ENCODE peak calls at places on chromosome 7, in four cellular contexts. K, P, L and Q are unnamed samples. For H3K27me3, the result is how much of the 10 kb centered on the place peaks cover.

GRCh38 chr7:1025747-1026581 is 18.4 kb upstream of the GPR146 start:
- DNase-seq in K (no peak), P (no peak), L (peak), Q (no peak)

GRCh38 chr7:8387551-8388256 is 45.7 kb upstream of the NXPH1 start:
- DNase-seq in K (no peak), P (no peak), L (no peak), Q (no peak)

GRCh38 chr7:37062019-37062418 is 337.7 kb upstream of the AOAH start:
- DNase-seq in K (no peak), P (no peak), L (no peak), Q (no peak)

GRCh38 chr7:120827719-120828118 is 30.2 kb downstream of the TSPAN12 start:
- DNase-seq in K (no peak), P (no peak), L (no peak), Q (no peak)

GRCh38 chr7:82805527-82805960 is 357.1 kb downstream of the PCLO start:
- DNase-seq in K (peak), P (peak), L (no peak), Q (peak)

GRCh38 chr7:122384528-122384927 is 80.0 kb upstream of the FEZF1 start:
- DNase-seq in K (no peak), P (no peak), L (no peak), Q (no peak)

GRCh38 chr7:37738338-37738737 is 54.8 kb downstream of the GPR141 start:
- DNase-seq in K (no peak), P (no peak), L (no peak), Q (no peak)

GRCh38 chr7:79548616-79549206 is 95.2 kb upstream of the MAGI2 start:
- DNase-seq in K (no peak), P (no peak), L (no peak), Q (no peak)

GRCh38 chr7:11613292-11613930 is 218.6 kb downstream of the THSD7A start:
- DNase-seq in K (no peak), P (no peak), L (no peak), Q (no peak)

GRCh38 chr7:102096706-102097427 is 189.8 kb upstream of the SH2B2 start:
- DNase-seq in K (no peak), P (no peak), L (no peak), Q (no peak)

GRCh38 chr7:40720401-40720800 is 585.6 kb downstream of the SUGCT start:
- DNase-seq in K (no peak), P (no peak), L (no peak), Q (no peak)

GRCh38 chr7:1542841-1543747 is 12.6 kb downstream of the MAFK start:
- DNase-seq in K (no peak), P (no peak), L (no peak), Q (no peak)

GRCh38 chr7:116782177-116782711 is 80.1 kb upstream of the CAPZA2 start:
- DNase-seq in K (no peak), P (no peak), L (no peak), Q (peak)

GRCh38 chr7:157704365-157704764 is 367.6 kb downstream of the DNAJB6 start:
- DNase-seq in K (no peak), P (no peak), L (no peak), Q (no peak)

GRCh38 chr7:40604601-40605438 is 470.0 kb downstream of the SUGCT start:
- DNase-seq in K (peak), P (peak), L (no peak), Q (no peak)

GRCh38 chr7:33716581-33717477 is 188.5 kb upstream of the BMPER start:
- DNase-seq in K (no peak), P (peak), L (no peak), Q (no peak)

GRCh38 chr7:157845203-157845810 is 508.5 kb downstream of the DNAJB6 start:
- DNase-seq in K (no peak), P (peak), L (no peak), Q (no peak)

GRCh38 chr7:66296001-66296521 is 90.9 kb downstream of the TPST1 start:
- DNase-seq in K (peak), P (no peak), L (no peak), Q (peak)

GRCh38 chr7:100126931-100127865 is at the start of gene MBLAC1:
- DNase-seq in K (peak), P (peak), L (peak), Q (peak)
- TF ChIP-seq CTCF in K (no peak), P (no peak), L (no peak), Q (peak)

GRCh38 chr7:151186640-151187408 is at the start of gene ASB10:
- DNase-seq in K (no peak), P (no peak), L (no peak), Q (no peak)
- H3K27me3 ChIP-seq in K (under half), P (under half), L (under half), Q (under half)

GRCh38 chr7:105013818-105014724 is at the start of gene KMT2E:
- DNase-seq in K (peak), P (peak), L (peak), Q (no peak)
- TF ChIP-seq CTCF in K (no peak), P (no peak), L (no peak), Q (peak)

GRCh38 chr7:97025130-97025499 is 484 bp upstream of the DLX5 start:
- DNase-seq in K (no peak), P (no peak), L (no peak), Q (no peak)
- H3K27me3 ChIP-seq in K (half or more), P (under half), L (under half), Q (under half)

GRCh38 chr7:106464169-106464568 is 179.4 kb upstream of the NAMPT start:
- DNase-seq in K (no peak), P (no peak), L (no peak), Q (no peak)

GRCh38 chr7:106464651-106465050 is 179.9 kb upstream of the NAMPT start:
- DNase-seq in K (no peak), P (no peak), L (no peak), Q (no peak)

GRCh38 chr7:106460792-106461254 is 176.0 kb upstream of the NAMPT start:
- DNase-seq in K (no peak), P (peak), L (no peak), Q (no peak)

GRCh38 chr7:106462914-106463482 is 178.2 kb upstream of the NAMPT start:
- DNase-seq in K (no peak), P (no peak), L (no peak), Q (no peak)

DNA sequence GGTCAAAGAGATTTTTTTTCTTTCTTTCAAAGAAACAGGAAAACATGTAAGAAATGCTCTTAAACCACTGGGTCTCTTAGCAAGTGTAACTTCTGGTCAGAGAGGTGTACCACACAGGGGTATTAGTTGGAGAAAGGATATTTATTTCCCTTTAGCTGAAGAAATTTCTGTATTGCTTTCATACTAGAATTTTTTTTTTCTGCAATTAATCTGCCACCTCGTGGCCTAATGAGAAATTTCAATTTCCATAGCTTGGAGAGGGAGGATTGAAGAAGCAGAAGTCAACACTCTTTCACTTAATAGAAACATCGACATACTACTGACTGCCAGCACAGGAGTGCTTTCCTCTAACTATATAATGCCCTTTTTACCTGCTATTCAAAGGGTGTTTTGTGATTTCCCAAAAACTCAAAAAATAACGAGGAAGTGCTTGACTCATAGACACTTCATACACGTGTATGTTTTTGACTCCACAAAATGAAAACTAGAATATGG is 177.6 kb upstream of the NAMPT start:
- DNase-seq in K (peak), P (no peak), L (no peak), Q (no peak)
- TF ChIP-seq CTCF in K (peak), P (peak), L (peak), Q (peak)